ENCODE peak calls at places on chromosome 2, in six cellular contexts. S, H, C, X, B and A are unnamed samples.

GRCh38 chr2:124610141-124610540 is 585.1 kb downstream of the CNTNAP5 start:
- DNase-seq in S (no peak), H (no peak), C (no peak), X (no peak), B (no peak), A (no peak)

GRCh38 chr2:240759454-240759853 is 60.6 kb downstream of the KIF1A start:
- DNase-seq in S (no peak), H (no peak), C (no peak), X (no peak), B (no peak), A (no peak)

GRCh38 chr2:237892936-237893595 is 33.6 kb downstream of the RAMP1 start:
- DNase-seq in S (no peak), H (no peak), C (no peak), X (peak), B (no peak), A (no peak)

GRCh38 chr2:12769492-12770105 is 52.9 kb downstream of the TRIB2 start:
- DNase-seq in S (no peak), H (no peak), C (no peak), X (peak), B (no peak), A (no peak)

GRCh38 chr2:86243950-86244733 is 44.9 kb downstream of the MRPL35 start:
- DNase-seq in S (peak), H (no peak), C (no peak), X (no peak), B (no peak), A (no peak)

GRCh38 chr2:105114551-105114950 is 76.7 kb downstream of the MRPS9 start:
- DNase-seq in S (peak), H (no peak), C (peak), X (peak), B (peak), A (peak)

GRCh38 chr2:176827269-176827668 is 385.3 kb upstream of the HNRNPA3 start:
- DNase-seq in S (no peak), H (peak), C (no peak), X (no peak), B (no peak), A (no peak)

GRCh38 chr2:96356889-96357288 is 21.3 kb downstream of the NCAPH start:
- DNase-seq in S (no peak), H (no peak), C (no peak), X (no peak), B (no peak), A (no peak)

GRCh38 chr2:64888591-64889309 is 100.4 kb upstream of the SLC1A4 start:
- DNase-seq in S (peak), H (no peak), C (no peak), X (peak), B (peak), A (no peak)

GRCh38 chr2:200087451-200087850 is 132.1 kb downstream of the MAIP1 start:
- DNase-seq in S (no peak), H (no peak), C (no peak), X (no peak), B (no peak), A (no peak)